ENCODE peak calls at places on chromosome 1, in five cellular contexts. R, N, T, B and K are unnamed samples.

GRCh38 chr1:229714306-229714705 is 88.3 kb downstream of the URB2 start:
- DNase-seq in N (no peak), R (no peak), B (no peak), T (no peak), K (no peak)

GRCh38 chr1:208081972-208082371 is 162.2 kb downstream of the PLXNA2 start:
- DNase-seq in N (no peak), B (no peak), T (no peak), R (no peak), K (no peak)

GRCh38 chr1:163036661-163037060 is 32.5 kb upstream of the RGS4 start:
- DNase-seq in R (no peak), N (no peak), B (peak; percentile 48), T (no peak), K (no peak)

GRCh38 chr1:24210195-24210627 is 23.1 kb upstream of the IFNLR1 start:
- DNase-seq in T (no peak), B (no peak), N (no peak), R (no peak), K (no peak)

GRCh38 chr1:200473698-200474371 is 64.0 kb upstream of the ZNF281 start:
- DNase-seq in B (no peak), N (peak; percentile 35), T (no peak), R (no peak), K (no peak)

GRCh38 chr1:22037520-22037919 is 15.0 kb upstream of the CDC42 start:
- DNase-seq in T (no peak), R (no peak), B (no peak), N (no peak), K (no peak)

GRCh38 chr1:154955039-154955717 is 721 bp downstream of the PBXIP1 start:
- DNase-seq in N (peak; percentile 67), B (peak; percentile 76), R (peak; percentile 100), T (peak; percentile 82), K (no peak)

GRCh38 chr1:223513309-223513708 is 120.1 kb downstream of the CCDC185 start:
- DNase-seq in R (no peak), B (no peak), T (no peak), N (no peak), K (no peak)

GRCh38 chr1:214977133-214977532 is 105.4 kb upstream of the KCNK2 start:
- DNase-seq in N (no peak), T (no peak), R (no peak), B (no peak), K (no peak)

GRCh38 chr1:226547754-226548191 is 791 bp upstream of the STUM start:
- DNase-seq in N (peak; percentile 95), B (peak; percentile 80), T (peak; percentile 83), R (peak; percentile 63), K (peak; percentile 82)

GRCh38 chr1:24463756-24464377 is 38.8 kb upstream of the RCAN3 start:
- DNase-seq in T (no peak), N (no peak), R (no peak), B (no peak), K (no peak)

GRCh38 chr1:7478797-7479499 is 292.1 kb upstream of the VAMP3 start:
- DNase-seq in N (peak; percentile 76), T (peak; percentile 71), B (peak; percentile 96), R (no peak), K (peak; percentile 93)

GRCh38 chr1:60833173-60833572 is 249.2 kb upstream of the NFIA start:
- DNase-seq in R (no peak), B (no peak), N (no peak), T (peak; percentile 64), K (no peak)

GRCh38 chr1:87134061-87134460 is 194.6 kb upstream of the LMO4 start:
- DNase-seq in T (no peak), R (no peak), B (peak; percentile 30), N (no peak), K (no peak)

DNA sequence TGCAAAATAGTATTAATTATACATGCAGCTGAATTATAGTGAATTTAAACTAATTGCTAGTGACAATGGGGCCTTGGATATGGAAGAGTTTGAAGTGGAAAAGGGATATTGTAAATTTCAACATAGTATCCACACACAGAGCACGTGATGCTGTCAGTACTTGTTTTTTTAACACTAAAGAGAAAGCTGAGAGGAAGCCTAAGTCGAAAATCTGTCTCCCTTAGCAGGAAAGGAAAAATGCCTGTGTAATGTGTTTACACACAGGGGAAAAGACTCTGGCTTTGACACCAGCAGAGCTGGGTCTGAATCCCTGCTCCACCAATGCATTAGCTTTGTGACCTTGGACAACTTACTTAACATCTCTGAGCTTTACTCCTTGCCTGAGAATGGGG is 42.6 kb downstream of the PCSK9 start:
- DNase-seq in R (no peak), T (no peak), B (no peak), N (peak; percentile 24), K (no peak)
- H3K36me3 ChIP-seq in R (peaks cover 92% of the 10 kb centered on the region), T (no peaks in the 10 kb centered on the region), B (peaks cover 52% of the 10 kb centered on the region), N (peaks cover 100% of the 10 kb centered on the region), K (peaks cover 66% of the 10 kb centered on the region)

GRCh38 chr1:35433714-35434113 is 123.5 kb downstream of the KIAA0319L start:
- DNase-seq in T (no peak), R (no peak), N (no peak), B (no peak), K (no peak)
- H3K27me3 ChIP-seq in T (no peaks in the 10 kb centered on the region), R (no peaks in the 10 kb centered on the region), N (no peaks in the 10 kb centered on the region), B (no peaks in the 10 kb centered on the region), K (no peaks in the 10 kb centered on the region)

GRCh38 chr1:110050602-110051261 is 16.3 kb downstream of the STRIP1 start:
- DNase-seq in T (no peak), R (no peak), B (no peak), N (peak; percentile 46), K (no peak)

GRCh38 chr1:110048923-110049601 is 14.6 kb downstream of the STRIP1 start:
- DNase-seq in T (peak; percentile 28), B (no peak), R (no peak), N (no peak), K (no peak)

GRCh38 chr1:110049801-110050601 is 15.6 kb downstream of the STRIP1 start:
- DNase-seq in B (no peak), N (no peak), T (no peak), R (no peak), K (no peak)

GRCh38 chr1:110053557-110054428 is 16.7 kb downstream of the ALX3 start:
- DNase-seq in B (no peak), N (peak; percentile 79), R (peak; percentile 55), T (peak; percentile 77), K (peak; percentile 63)

GRCh38 chr1:110051262-110051648 is 16.8 kb downstream of the STRIP1 start:
- DNase-seq in B (no peak), N (no peak), T (no peak), R (no peak), K (no peak)
- H3K36me3 ChIP-seq in B (peaks cover 47% of the 10 kb centered on the region), N (peaks cover 92% of the 10 kb centered on the region), T (no peaks in the 10 kb centered on the region), R (peaks cover 71% of the 10 kb centered on the region), K (peaks cover 97% of the 10 kb centered on the region)

DNA sequence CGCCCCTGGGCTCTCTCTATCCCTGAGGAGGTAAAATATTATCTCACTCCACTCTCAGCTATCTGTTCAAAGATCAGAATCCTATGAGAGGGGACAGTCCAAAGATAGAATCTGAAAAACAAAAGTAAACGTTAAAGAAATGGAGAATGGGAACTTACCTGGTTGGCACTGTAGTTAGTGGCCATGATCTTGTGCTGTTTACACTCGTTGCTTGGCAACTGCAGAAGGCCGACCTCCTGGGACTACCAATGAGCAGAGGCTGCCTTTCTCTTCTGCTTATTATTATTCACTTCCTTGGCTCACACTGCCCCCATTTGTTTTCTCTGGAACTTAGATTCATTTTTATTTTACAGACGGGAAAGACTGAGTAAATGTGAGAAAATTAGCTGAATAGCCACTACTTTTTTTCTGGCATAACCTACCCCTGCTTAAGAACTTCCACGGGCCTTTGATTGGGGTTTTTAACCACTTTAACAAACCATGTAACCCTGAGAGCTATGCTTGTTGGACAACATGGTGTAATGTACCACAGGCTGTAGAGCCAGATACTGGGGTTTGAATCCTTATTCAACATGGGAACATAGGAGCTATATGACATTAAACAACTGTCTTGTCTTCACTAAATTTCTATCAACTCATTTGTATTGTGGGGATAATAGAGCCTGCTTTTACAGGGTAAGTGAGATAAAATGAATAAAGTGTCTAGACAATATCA is at the start of gene CFAP126:
- DNase-seq in N (peak; percentile 50), B (peak; percentile 77), T (peak; percentile 38), R (peak; percentile 84), K (peak; percentile 51)
- H3K27me3 ChIP-seq in N (no peaks in the 10 kb centered on the region), B (no peaks in the 10 kb centered on the region), T (no peaks in the 10 kb centered on the region), R (no peaks in the 10 kb centered on the region), K (no peaks in the 10 kb centered on the region)

DNA sequence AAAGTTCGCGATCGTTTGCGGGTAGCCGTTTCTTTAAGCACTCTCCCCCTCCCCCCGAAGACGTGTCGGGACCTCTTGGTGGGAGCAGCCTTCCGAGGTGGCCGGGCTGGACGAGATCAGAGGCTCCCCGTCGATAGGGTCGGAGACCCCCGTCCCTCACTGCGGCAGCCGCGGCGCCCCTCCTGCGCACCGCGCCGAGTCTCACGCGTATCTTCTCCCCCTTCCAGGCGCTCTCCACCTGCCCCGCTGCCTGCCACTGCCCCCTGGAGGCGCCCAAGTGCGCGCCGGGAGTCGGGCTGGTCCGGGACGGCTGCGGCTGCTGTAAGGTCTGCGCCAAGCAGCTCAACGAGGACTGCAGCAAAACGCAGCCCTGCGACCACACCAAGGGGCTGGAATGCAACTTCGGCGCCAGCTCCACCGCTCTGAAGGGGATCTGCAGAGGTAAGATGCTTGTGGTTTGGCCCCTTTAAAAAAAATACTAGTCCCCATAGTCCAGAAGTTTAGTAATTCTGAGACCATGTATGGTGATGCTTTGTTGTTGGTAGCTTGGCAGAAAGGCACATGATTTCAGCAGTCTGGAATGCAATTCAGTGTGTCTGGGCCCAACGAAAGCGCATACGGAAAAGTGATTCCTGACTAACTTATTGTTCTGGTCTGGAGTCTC is 709 bp downstream of the CCN1 start:
- DNase-seq in T (peak; percentile 80), R (no peak), B (peak; percentile 86), N (peak; percentile 83), K (peak; percentile 81)
- H3K36me3 ChIP-seq in T (no peaks in the 10 kb centered on the region), R (no peaks in the 10 kb centered on the region), B (peaks cover 26% of the 10 kb centered on the region), N (peaks cover 24% of the 10 kb centered on the region), K (peaks cover 48% of the 10 kb centered on the region)

GRCh38 chr1:205041121-205041758 is 1.8 kb upstream of the CNTN2 start:
- DNase-seq in N (no peak), B (no peak), R (no peak), T (no peak), K (no peak)
- H3K27me3 ChIP-seq in N (peaks cover 72% of the 10 kb centered on the region), B (peaks cover 70% of the 10 kb centered on the region), R (no peaks in the 10 kb centered on the region), T (peaks cover 53% of the 10 kb centered on the region), K (peaks cover 40% of the 10 kb centered on the region)

GRCh38 chr1:236558069-236558468 is 34.3 kb downstream of the LGALS8 start:
- DNase-seq in R (no peak), T (no peak), N (no peak), B (no peak), K (no peak)
- H3K36me3 ChIP-seq in R (peaks cover 66% of the 10 kb centered on the region), T (no peaks in the 10 kb centered on the region), N (peaks cover 96% of the 10 kb centered on the region), B (peaks cover 78% of the 10 kb centered on the region), K (peaks cover 94% of the 10 kb centered on the region)

DNA sequence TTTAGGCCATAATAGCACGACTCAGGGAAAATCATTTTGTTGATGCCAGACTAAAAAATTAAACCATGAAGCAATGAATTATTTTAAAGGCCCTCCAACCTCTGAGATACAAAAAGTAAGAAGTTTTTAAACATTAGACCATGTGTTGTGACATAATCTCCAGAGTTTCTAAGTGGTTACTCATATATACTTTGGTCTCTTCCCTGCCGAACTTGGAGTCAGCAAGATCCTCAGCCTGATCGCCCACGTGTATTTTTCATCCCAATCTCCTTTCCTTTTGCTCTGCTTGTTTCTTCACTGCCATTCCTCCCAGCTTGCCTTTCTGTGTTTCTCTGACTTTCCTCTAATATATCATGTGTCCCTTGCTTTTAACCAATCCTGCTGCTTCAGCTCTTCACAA is 3.8 kb downstream of the ARV1 start:
- DNase-seq in T (no peak), N (peak; percentile 42), R (no peak), B (peak; percentile 57), K (peak; percentile 13)
- H3K27me3 ChIP-seq in T (no peaks in the 10 kb centered on the region), N (no peaks in the 10 kb centered on the region), R (no peaks in the 10 kb centered on the region), B (no peaks in the 10 kb centered on the region), K (no peaks in the 10 kb centered on the region)